ENCODE peak calls at places on chromosomes 2 and 18, in nine cellular contexts. V is NCI-H460; K is AG09309; L is IMR-90; M is mucosa of descending colon; W is AML-193; E is iPS-NIHi11; P is stimulated activated CD4-positive, alpha-beta T cell treated with anti-CD3 and anti-CD28 coated beads, Interleukin-1b, Interleukin-23, amount 100 ng/mL, for 24 hours; T is activated naive CD4-positive, alpha-beta T cell. J is an unnamed sample.

GRCh38 chr2:132958887-132959286 is 288.9 kb upstream of the LYPD1 start:
- DNase-seq in P (no peak), M (no peak), W (no peak), K (no peak), V (no peak), E (no peak), T (no peak), L (no peak), J (no peak)

GRCh38 chr2:134160793-134161504 is 92.9 kb upstream of the MGAT5 start:
- DNase-seq in K (no peak), L (peak), V (no peak), W (peak), T (no peak), E (no peak), P (no peak), M (no peak), J (peak)

GRCh38 chr2:222976521-222977076 is 75.4 kb upstream of the KCNE4 start:
- DNase-seq in M (no peak), L (no peak), V (no peak), P (no peak), W (peak), E (no peak), T (no peak), K (no peak), J (no peak)

GRCh38 chr2:72148975-72149555 is 1.4 kb upstream of the CYP26B1 start:
- DNase-seq in W (no peak), L (peak), P (no peak), K (no peak), M (peak), T (no peak), E (peak), V (no peak), J (no peak)

GRCh38 chr2:24084386-24085375 is at the start of gene TP53I3:
- DNase-seq in P (peak), K (peak), V (peak), M (peak), T (peak), E (peak), W (peak), L (peak), J (peak)

GRCh38 chr2:127735537-127736399 is 34.5 kb downstream of the SFT2D3 start:
- DNase-seq in E (no peak), V (no peak), T (no peak), W (no peak), K (no peak), L (no peak), M (no peak), P (no peak), J (no peak)

GRCh38 chr2:8169443-8169842 is 512.4 kb upstream of the ID2 start:
- DNase-seq in M (no peak), E (no peak), T (no peak), V (no peak), L (peak), P (no peak), W (no peak), K (peak), J (no peak)

GRCh38 chr18:57743008-57743407 is 60.1 kb downstream of the ATP8B1 start:
- DNase-seq in V (no peak), M (no peak), W (no peak), L (peak), K (peak), T (no peak), P (no peak), E (no peak), J (no peak)

GRCh38 chr2:120422761-120423160 is 76.8 kb downstream of the INHBB start:
- DNase-seq in L (no peak), T (no peak), K (no peak), V (no peak), M (no peak), P (no peak), W (no peak), E (no peak), J (no peak)

GRCh38 chr2:182372661-182373060 is 54.2 kb downstream of the PDE1A start:
- DNase-seq in E (peak), V (peak), L (peak), P (no peak), K (peak), M (peak), T (no peak), W (no peak), J (peak)

GRCh38 chr2:241859436-241860183 is 916 bp upstream of the PDCD1 start:
- DNase-seq in W (no peak), T (no peak), M (peak), L (peak), K (no peak), E (peak), P (no peak), V (no peak), J (no peak)

GRCh38 chr2:147062073-147062472 is 782.8 kb upstream of the ACVR2A start:
- DNase-seq in L (no peak), W (no peak), M (no peak), P (no peak), K (no peak), V (no peak), T (no peak), E (no peak), J (no peak)

GRCh38 chr2:200350796-200351195 is 44.3 kb downstream of the SPATS2L start:
- DNase-seq in W (no peak), M (no peak), T (no peak), K (peak), L (peak), E (no peak), V (no peak), P (no peak), J (no peak)

GRCh38 chr2:217512259-217512658 is 490.5 kb downstream of the TNS1 start:
- DNase-seq in M (no peak), K (no peak), L (no peak), P (no peak), V (no peak), W (no peak), T (no peak), E (no peak), J (no peak)

GRCh38 chr2:9327873-9328352 is 95.4 kb downstream of the ITGB1BP1 start:
- DNase-seq in V (peak), P (no peak), T (no peak), K (no peak), M (no peak), W (no peak), E (no peak), L (peak), J (no peak)

GRCh38 chr2:101147971-101148370 is 3.2 kb downstream of the TBC1D8 start:
- DNase-seq in M (no peak), T (no peak), E (no peak), K (no peak), L (no peak), V (no peak), W (no peak), P (no peak), J (no peak)

GRCh38 chr18:63111549-63112402 is 207.8 kb downstream of the BCL2 start:
- DNase-seq in M (no peak), V (no peak), W (peak), E (no peak), K (no peak), L (no peak), P (no peak), T (no peak), J (peak)

GRCh38 chr18:48668466-48669179 is 129.8 kb downstream of the CTIF start:
- DNase-seq in L (no peak), W (no peak), P (no peak), K (no peak), T (no peak), M (no peak), E (no peak), V (no peak), J (no peak)

GRCh38 chr18:12851709-12852108 is 32.3 kb downstream of the PTPN2 start:
- DNase-seq in V (no peak), W (no peak), E (no peak), L (peak), K (no peak), M (no peak), T (no peak), P (no peak), J (no peak)

GRCh38 chr18:63160172-63160995 is 159.2 kb downstream of the BCL2 start:
- DNase-seq in M (no peak), P (no peak), T (peak), L (no peak), K (no peak), V (no peak), E (no peak), W (no peak), J (no peak)

GRCh38 chr18:32373995-32374394 is 96.7 kb downstream of the GAREM1 start:
- DNase-seq in P (no peak), M (no peak), K (no peak), W (no peak), T (no peak), E (no peak), L (peak), V (peak), J (peak)